ENCODE peak calls at places on chromosomes 7 and 10, in nine cellular contexts. J is adrenal gland, O is AG04450, E is Panc1, Z is neural progenitor cell, D is foreskin fibroblast, X is epithelial cell of esophagus, B is transverse colon, G is left ventricle myocardium inferior. R is an unnamed sample.

GRCh38 chr7:130875265-130875741 is 141.3 kb upstream of the KLF14 start:
- DNase-seq in O (no peak), X (peak; percentile 67), Z (peak; percentile 73), E (no peak), G (peak; percentile 47), D (peak; percentile 66), B (peak; percentile 67), J (peak; percentile 44), R (no peak)

GRCh38 chr7:111931016-111931517 is 275.1 kb downstream of the DOCK4 start:
- DNase-seq in E (no peak), G (no peak), B (no peak), Z (peak; percentile 26), J (no peak), X (peak; percentile 34), D (peak; percentile 55), O (peak; percentile 15), R (no peak)

GRCh38 chr10:71666607-71667373 is 52.8 kb downstream of the C10orf105 start:
- DNase-seq in E (no peak), O (no peak), Z (peak; percentile 52), J (no peak), G (no peak), B (no peak), D (no peak), X (no peak), R (no peak)

GRCh38 chr10:3062502-3063186 is 4.7 kb upstream of the PFKP start:
- DNase-seq in E (no peak), O (no peak), X (no peak), B (no peak), J (no peak), Z (no peak), D (no peak), G (no peak), R (no peak)

GRCh38 chr7:150450491-150450992 is at the start of gene GIMAP8:
- DNase-seq in G (peak; percentile 77), J (peak; percentile 71), X (no peak), D (no peak), Z (no peak), B (peak; percentile 48), E (no peak), O (no peak), R (no peak)

GRCh38 chr7:38673795-38674194 is 42.6 kb upstream of the AMPH start:
- DNase-seq in G (no peak), O (peak; percentile 44), Z (no peak), E (peak; percentile 22), B (no peak), X (peak; percentile 94), D (peak; percentile 83), J (peak; percentile 22), R (peak; percentile 24)

GRCh38 chr7:122885583-122886356 is 490 bp downstream of the CADPS2 start:
- DNase-seq in E (no peak), G (peak; percentile 45), Z (peak; percentile 83), O (no peak), D (peak; percentile 16), B (peak; percentile 43), J (peak; percentile 58), X (peak; percentile 36), R (no peak)

GRCh38 chr10:100890696-100891271 is 22.0 kb upstream of the SLF2 start:
- DNase-seq in E (no peak), D (peak; percentile 96), G (no peak), O (peak; percentile 91), Z (no peak), X (peak; percentile 93), B (no peak), J (no peak), R (peak; percentile 89)

GRCh38 chr10:43039629-43040481 is 37.0 kb upstream of the RET start:
- DNase-seq in E (no peak), D (no peak), G (no peak), J (no peak), B (no peak), Z (no peak), X (no peak), O (no peak), R (no peak)

GRCh38 chr7:158864833-158865232 is 8.5 kb downstream of the DYNC2I1 start:
- DNase-seq in Z (no peak), X (no peak), E (no peak), J (no peak), G (no peak), O (no peak), B (no peak), D (no peak), R (no peak)

GRCh38 chr7:158865977-158866376 is 9.6 kb downstream of the DYNC2I1 start:
- DNase-seq in G (no peak), J (no peak), E (no peak), X (no peak), D (no peak), O (no peak), B (no peak), Z (no peak), R (no peak)

GRCh38 chr7:158865462-158865922 is 9.1 kb downstream of the DYNC2I1 start:
- DNase-seq in E (no peak), B (peak; percentile 48), D (peak; percentile 56), X (no peak), O (no peak), G (no peak), Z (no peak), J (no peak), R (no peak)

GRCh38 chr7:158863611-158864506 is 7.5 kb downstream of the DYNC2I1 start:
- DNase-seq in D (peak; percentile 76), Z (peak; percentile 53), X (peak; percentile 68), E (no peak), G (peak; percentile 91), J (peak; percentile 80), B (peak; percentile 80), O (no peak), R (peak; percentile 78)

GRCh38 chr7:158864507-158864820 is 8.1 kb downstream of the DYNC2I1 start:
- DNase-seq in J (no peak), X (no peak), E (no peak), Z (no peak), D (no peak), G (no peak), O (no peak), B (no peak), R (no peak)
- H3K4me3 ChIP-seq in J (no peak overlapping the region), X (peak overlapping the region; percentile 40), E (peak overlapping the region; percentile 64), Z (peak overlapping the region; percentile 62), D (peak overlapping the region; percentile 45), G (peak overlapping the region; percentile 62), O (no peak overlapping the region), B (peak overlapping the region; percentile 48), R (no peak overlapping the region)

GRCh38 chr10:119940487-119940886 is 48.0 kb downstream of the SEC23IP start:
- DNase-seq in G (no peak), D (no peak), X (peak; percentile 69), E (no peak), Z (no peak), O (no peak), B (no peak), J (no peak), R (no peak)

GRCh38 chr10:119947325-119947724 is 54.8 kb downstream of the SEC23IP start:
- DNase-seq in D (no peak), X (no peak), J (no peak), Z (no peak), G (no peak), O (peak; percentile 21), B (no peak), E (no peak), R (no peak)

GRCh38 chr10:119942973-119943372 is 50.4 kb downstream of the SEC23IP start:
- DNase-seq in E (no peak), G (no peak), X (no peak), J (no peak), Z (no peak), O (no peak), D (peak; percentile 7), B (no peak), R (no peak)
- TF ChIP-seq CTCF in E (no peak), G (no peak), X (no peak), J (no peak), Z (no peak), O (no peak), D (no peak), B (no peak), R (no peak)

DNA sequence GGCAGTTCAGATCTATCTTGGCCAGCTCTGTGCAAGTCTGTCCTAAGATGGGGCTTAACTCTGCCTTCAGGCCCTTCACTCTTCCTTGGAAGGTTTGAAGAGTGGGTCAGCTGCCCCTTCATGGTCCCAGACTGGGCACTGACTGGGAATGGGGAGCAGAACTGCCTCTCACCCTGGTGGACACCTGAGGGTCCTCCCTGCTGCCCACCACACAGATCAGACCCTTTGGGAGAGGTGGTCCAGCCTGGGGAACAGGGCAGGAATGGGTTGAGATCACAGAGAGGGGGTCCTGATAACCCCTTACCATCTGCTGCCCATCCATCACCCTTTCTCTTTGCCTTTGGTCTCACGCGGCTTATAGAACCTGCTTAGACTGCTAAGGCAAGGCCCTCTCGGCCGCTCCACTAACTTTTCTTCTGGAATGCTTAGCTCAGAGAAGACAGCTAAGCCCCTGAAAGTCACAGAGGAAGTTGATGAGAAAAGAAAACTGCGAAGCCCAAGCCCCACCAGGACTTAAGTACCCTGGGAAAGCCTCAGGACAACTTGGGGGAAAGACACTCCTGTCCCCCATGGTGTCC is 402 bp upstream of the CDHR1 start:
- DNase-seq in J (no peak), O (no peak), B (peak; percentile 5), D (no peak), Z (no peak), X (no peak), G (no peak), E (no peak), R (no peak)
- H3K4me3 ChIP-seq in J (peak overlapping the region; percentile 23), O (no peak overlapping the region), B (peak overlapping the region; percentile 38), D (peak overlapping the region; percentile 17), Z (peak overlapping the region; percentile 71), X (peak overlapping the region; percentile 62), G (peak overlapping the region; percentile 66), E (no peak overlapping the region), R (peak overlapping the region; percentile 9)

GRCh38 chr10:46323176-46323575 is 36.4 kb downstream of the ANTXRL start:
- DNase-seq in O (no peak), B (no peak), G (no peak), Z (no peak), X (no peak), E (no peak), J (no peak), D (no peak), R (no peak)

GRCh38 chr10:46326066-46326465 is 39.3 kb downstream of the ANTXRL start:
- DNase-seq in G (no peak), D (no peak), O (no peak), X (no peak), Z (no peak), J (no peak), B (no peak), E (no peak), R (no peak)

GRCh38 chr10:46326971-46327370 is 40.2 kb downstream of the ANTXRL start:
- DNase-seq in X (no peak), B (no peak), O (no peak), D (no peak), J (no peak), G (no peak), E (no peak), Z (no peak), R (no peak)

GRCh38 chr10:46327685-46328084 is 40.9 kb downstream of the ANTXRL start:
- DNase-seq in E (no peak), O (no peak), J (no peak), Z (no peak), G (no peak), D (no peak), X (no peak), B (no peak), R (no peak)

DNA sequence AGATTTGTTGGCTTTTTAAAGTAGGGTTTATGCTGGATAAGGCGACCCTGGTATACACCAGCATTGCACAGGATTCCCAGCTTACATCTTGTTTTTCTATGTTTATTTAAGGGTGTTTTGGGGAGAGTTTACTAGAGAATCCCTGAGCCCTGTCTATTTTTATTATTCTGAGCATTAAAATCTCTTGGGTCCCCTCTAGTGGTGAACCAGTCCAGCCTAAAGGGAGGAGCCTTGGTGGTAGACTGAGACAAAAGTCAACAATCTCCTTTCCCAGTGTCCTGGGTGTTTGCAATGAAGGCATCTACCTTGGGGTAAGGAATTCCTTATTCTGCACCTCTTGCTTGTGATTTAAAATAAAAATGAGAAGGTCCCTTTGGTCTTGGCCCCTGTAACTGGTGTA is 38.2 kb downstream of the ANTXRL start:
- DNase-seq in Z (no peak), E (no peak), O (no peak), J (no peak), X (peak; percentile 22), B (no peak), D (no peak), G (no peak), R (no peak)
- TF ChIP-seq CTCF in Z (peak; percentile 31), E (no peak), O (peak; percentile 60), J (peak; percentile 35), X (peak; percentile 52), B (no peak), D (peak; percentile 59), G (peak; percentile 65), R (peak; percentile 5)

R was measured in AG04449.